ENCODE peak calls at places on chromosomes 1 and 21, in five cellular contexts. One of them, this sample, is unnamed.

GRCh38 chr21:46078984-46079356 is 18.9 kb upstream of the COL6A2 start:
- DNase-seq in lower lobe of right lung: peak
- DNase-seq in skeletal muscle cell: no peak
- DNase-seq in CD8-positive, alpha-beta T cell: no peak
- DNase-seq in erythroblast: no peak
- DNase-seq in this sample: no peak

GRCh38 chr1:201499191-201499590 is 7.7 kb downstream of the CSRP1 start:
- DNase-seq in erythroblast: no peak
- DNase-seq in skeletal muscle cell: no peak
- DNase-seq in lower lobe of right lung: no peak
- DNase-seq in CD8-positive, alpha-beta T cell: no peak
- DNase-seq in this sample: no peak

GRCh38 chr1:29849038-29849750 is 612.9 kb downstream of the PTPRU start:
- DNase-seq in lower lobe of right lung: no peak
- DNase-seq in CD8-positive, alpha-beta T cell: no peak
- DNase-seq in erythroblast: peak
- DNase-seq in skeletal muscle cell: no peak
- DNase-seq in this sample: no peak

GRCh38 chr21:46160563-46161179 is 5.3 kb upstream of the FTCD start:
- DNase-seq in lower lobe of right lung: no peak
- DNase-seq in CD8-positive, alpha-beta T cell: no peak
- DNase-seq in skeletal muscle cell: no peak
- DNase-seq in erythroblast: peak
- DNase-seq in this sample: no peak

GRCh38 chr1:160407819-160408801 is 7.7 kb downstream of the VANGL2 start:
- DNase-seq in lower lobe of right lung: no peak
- DNase-seq in skeletal muscle cell: no peak
- DNase-seq in erythroblast: no peak
- DNase-seq in CD8-positive, alpha-beta T cell: no peak
- DNase-seq in this sample: no peak

GRCh38 chr1:65059930-65060538 is 88.0 kb upstream of the AK4 start:
- DNase-seq in erythroblast: peak
- DNase-seq in skeletal muscle cell: no peak
- DNase-seq in CD8-positive, alpha-beta T cell: no peak
- DNase-seq in lower lobe of right lung: no peak
- DNase-seq in this sample: peak

GRCh38 chr1:78236711-78237110 is 190.9 kb downstream of the GIPC2 start:
- DNase-seq in CD8-positive, alpha-beta T cell: no peak
- DNase-seq in skeletal muscle cell: no peak
- DNase-seq in erythroblast: no peak
- DNase-seq in lower lobe of right lung: no peak
- DNase-seq in this sample: no peak

GRCh38 chr1:53110370-53111072 is 31.9 kb downstream of the SLC1A7 start:
- DNase-seq in CD8-positive, alpha-beta T cell: no peak
- DNase-seq in erythroblast: no peak
- DNase-seq in skeletal muscle cell: no peak
- DNase-seq in lower lobe of right lung: peak
- DNase-seq in this sample: no peak

GRCh38 chr1:246565751-246566127 is 322 bp downstream of the TFB2M start:
- DNase-seq in lower lobe of right lung: no peak
- DNase-seq in skeletal muscle cell: no peak
- DNase-seq in CD8-positive, alpha-beta T cell: no peak
- DNase-seq in erythroblast: peak
- DNase-seq in this sample: no peak

GRCh38 chr1:201896951-201897391 is 8.3 kb downstream of the SHISA4 start:
- DNase-seq in erythroblast: no peak
- DNase-seq in skeletal muscle cell: no peak
- DNase-seq in CD8-positive, alpha-beta T cell: no peak
- DNase-seq in lower lobe of right lung: no peak
- DNase-seq in this sample: no peak

GRCh38 chr1:169163059-169163458 is 56.6 kb downstream of the ATP1B1 start:
- DNase-seq in CD8-positive, alpha-beta T cell: no peak
- DNase-seq in lower lobe of right lung: no peak
- DNase-seq in erythroblast: no peak
- DNase-seq in skeletal muscle cell: no peak
- DNase-seq in this sample: no peak

GRCh38 chr1:101311146-101311892 is 74.5 kb downstream of the S1PR1 start:
- DNase-seq in CD8-positive, alpha-beta T cell: no peak
- DNase-seq in erythroblast: no peak
- DNase-seq in lower lobe of right lung: no peak
- DNase-seq in skeletal muscle cell: no peak
- DNase-seq in this sample: no peak

GRCh38 chr1:45913925-45914501 is 110.6 kb downstream of the MAST2 start:
- DNase-seq in CD8-positive, alpha-beta T cell: no peak
- DNase-seq in skeletal muscle cell: no peak
- DNase-seq in lower lobe of right lung: no peak
- DNase-seq in erythroblast: no peak
- DNase-seq in this sample: no peak

GRCh38 chr21:34545079-34545884 is 33.3 kb upstream of the KCNE1 start:
- DNase-seq in CD8-positive, alpha-beta T cell: no peak
- DNase-seq in skeletal muscle cell: no peak
- DNase-seq in lower lobe of right lung: peak
- DNase-seq in erythroblast: no peak
- DNase-seq in this sample: peak

GRCh38 chr21:34679056-34679455 is 10.3 kb downstream of the CLIC6 start:
- DNase-seq in lower lobe of right lung: no peak
- DNase-seq in erythroblast: no peak
- DNase-seq in CD8-positive, alpha-beta T cell: no peak
- DNase-seq in skeletal muscle cell: no peak
- DNase-seq in this sample: no peak

GRCh38 chr1:224736619-224737352 is 120.7 kb downstream of the CNIH3 start:
- DNase-seq in lower lobe of right lung: no peak
- DNase-seq in erythroblast: no peak
- DNase-seq in skeletal muscle cell: peak
- DNase-seq in CD8-positive, alpha-beta T cell: no peak
- DNase-seq in this sample: no peak

GRCh38 chr1:150259217-150259616 is 1.6 kb downstream of the CA14 start:
- DNase-seq in skeletal muscle cell: no peak
- DNase-seq in lower lobe of right lung: no peak
- DNase-seq in erythroblast: no peak
- DNase-seq in CD8-positive, alpha-beta T cell: no peak
- DNase-seq in this sample: no peak

GRCh38 chr1:21638531-21639341 is 30.4 kb downstream of the RAP1GAP start:
- DNase-seq in skeletal muscle cell: no peak
- DNase-seq in lower lobe of right lung: peak
- DNase-seq in erythroblast: no peak
- DNase-seq in CD8-positive, alpha-beta T cell: no peak
- DNase-seq in this sample: no peak

GRCh38 chr1:67719329-67720196 is 34.6 kb downstream of the GADD45A start:
- DNase-seq in lower lobe of right lung: no peak
- DNase-seq in skeletal muscle cell: no peak
- DNase-seq in CD8-positive, alpha-beta T cell: no peak
- DNase-seq in erythroblast: no peak
- DNase-seq in this sample: no peak

GRCh38 chr1:155272466-155273133 is 704 bp downstream of the CLK2 start:
- DNase-seq in lower lobe of right lung: no peak
- DNase-seq in CD8-positive, alpha-beta T cell: no peak
- DNase-seq in erythroblast: peak
- DNase-seq in skeletal muscle cell: peak
- DNase-seq in this sample: no peak

GRCh38 chr1:247548847-247549246 is at the start of gene GCSAML:
- DNase-seq in CD8-positive, alpha-beta T cell: no peak
- DNase-seq in lower lobe of right lung: no peak
- DNase-seq in erythroblast: peak
- DNase-seq in skeletal muscle cell: no peak
- DNase-seq in this sample: no peak

GRCh38 chr1:156433602-156434001 is 64.6 kb downstream of the RHBG start:
- DNase-seq in CD8-positive, alpha-beta T cell: no peak
- DNase-seq in skeletal muscle cell: no peak
- DNase-seq in lower lobe of right lung: no peak
- DNase-seq in erythroblast: no peak
- DNase-seq in this sample: no peak

GRCh38 chr1:2310332-2311183 is 80.8 kb downstream of the MORN1 start:
- DNase-seq in CD8-positive, alpha-beta T cell: no peak
- DNase-seq in lower lobe of right lung: no peak
- DNase-seq in erythroblast: no peak
- DNase-seq in skeletal muscle cell: no peak
- DNase-seq in this sample: no peak

GRCh38 chr1:32454726-32455125 is 10.1 kb upstream of the ZBTB8B start:
- DNase-seq in erythroblast: no peak
- DNase-seq in CD8-positive, alpha-beta T cell: no peak
- DNase-seq in skeletal muscle cell: no peak
- DNase-seq in lower lobe of right lung: no peak
- DNase-seq in this sample: no peak

GRCh38 chr1:200207711-200208126 is 180.2 kb downstream of the NR5A2 start:
- DNase-seq in lower lobe of right lung: no peak
- DNase-seq in skeletal muscle cell: peak
- DNase-seq in CD8-positive, alpha-beta T cell: no peak
- DNase-seq in erythroblast: no peak
- DNase-seq in this sample: no peak